ENCODE peak calls at places on chromosomes 6 and 20, in nine cellular contexts. J is ovary, Q is iris pigment epithelial cell, T is sciatic nerve, I is NCI-H748 treated with DMSO at 0.1 percent for 48 hours, P is mesothelial cell of epicardium, E is fibroblast of mammary gland, W is T-helper 17 cell, N is fibroblast of gingiva. V is an unnamed sample.

GRCh38 chr6:104936766-104937535 is 20.0 kb upstream of the LIN28B start:
- DNase-seq in W (no peak), T (no peak), J (no peak), N (no peak), E (no peak), Q (no peak), P (no peak), I (no peak), V (no peak)

GRCh38 chr20:63106108-63106764 is 99.5 kb upstream of the BHLHE23 start:
- DNase-seq in T (no peak), W (no peak), P (no peak), E (peak), J (no peak), I (no peak), Q (no peak), N (peak), V (no peak)

GRCh38 chr6:14383393-14384174 is 266.0 kb downstream of the CD83 start:
- DNase-seq in I (peak), T (no peak), J (no peak), N (no peak), Q (no peak), P (no peak), E (no peak), W (no peak), V (no peak)

GRCh38 chr6:75941509-75941908 is 131.0 kb downstream of the IMPG1 start:
- DNase-seq in P (no peak), T (no peak), I (no peak), W (no peak), J (no peak), N (no peak), Q (no peak), E (no peak), V (no peak)

GRCh38 chr20:57211406-57211805 is 55.0 kb downstream of the BMP7 start:
- DNase-seq in E (no peak), J (no peak), I (no peak), W (no peak), Q (no peak), T (no peak), P (no peak), N (no peak), V (no peak)

GRCh38 chr20:44357555-44358130 is 2.1 kb downstream of the HNF4A start:
- DNase-seq in W (no peak), Q (no peak), N (no peak), P (no peak), E (no peak), T (no peak), J (peak), I (no peak), V (no peak)

GRCh38 chr6:52391599-52391998 is 28.5 kb upstream of the EFHC1 start:
- DNase-seq in N (no peak), P (no peak), I (no peak), W (no peak), E (no peak), Q (no peak), J (no peak), T (no peak), V (no peak)

GRCh38 chr6:35970181-35970580 is 49.3 kb upstream of the SRPK1 start:
- DNase-seq in W (no peak), N (peak), P (no peak), T (no peak), E (peak), Q (peak), I (no peak), J (no peak), V (no peak)

GRCh38 chr6:153130515-153131036 is 506 bp downstream of the RGS17 start:
- DNase-seq in J (no peak), I (no peak), Q (peak), P (no peak), E (no peak), N (no peak), T (no peak), W (no peak), V (no peak)

GRCh38 chr6:66796987-66797386 is 1090.0 kb upstream of the EYS start:
- DNase-seq in Q (no peak), T (no peak), N (no peak), W (no peak), E (no peak), I (no peak), J (no peak), P (no peak), V (no peak)

GRCh38 chr20:40255368-40255767 is 433.7 kb downstream of the MAFB start:
- DNase-seq in P (no peak), N (peak), E (peak), T (no peak), I (no peak), W (no peak), Q (no peak), J (no peak), V (no peak)

GRCh38 chr6:49052901-49053300 is 410.2 kb downstream of the MMUT start:
- DNase-seq in W (no peak), J (no peak), N (no peak), I (no peak), T (no peak), E (peak), Q (no peak), P (no peak), V (no peak)

GRCh38 chr6:53302678-53303360 is 45.9 kb downstream of the ELOVL5 start:
- DNase-seq in T (no peak), I (no peak), N (peak), Q (peak), E (peak), W (no peak), J (no peak), P (no peak), V (no peak)

GRCh38 chr6:60679175-60679574 is 1606.8 kb downstream of the KHDRBS2 start:
- DNase-seq in T (no peak), J (no peak), I (no peak), N (no peak), Q (no peak), P (no peak), W (no peak), E (no peak), V (no peak)

GRCh38 chr20:59086923-59087322 is 44.3 kb upstream of the PRELID3B start:
- DNase-seq in J (no peak), P (no peak), Q (no peak), I (no peak), N (no peak), W (no peak), E (no peak), T (no peak), V (no peak)

GRCh38 chr20:63223121-63223825 is 7.3 kb upstream of the YTHDF1 start:
- DNase-seq in T (no peak), W (no peak), P (no peak), J (no peak), Q (peak), E (peak), N (no peak), I (no peak), V (no peak)

GRCh38 chr6:81362246-81362645 is 390.2 kb downstream of the TENT5A start:
- DNase-seq in P (no peak), E (peak), Q (peak), I (no peak), T (no peak), J (no peak), W (no peak), N (peak), V (no peak)

GRCh38 chr6:105982761-105983600 is 103.2 kb upstream of the PRDM1 start:
- DNase-seq in T (no peak), N (no peak), P (no peak), Q (no peak), W (no peak), E (no peak), J (no peak), I (no peak), V (no peak)

GRCh38 chr6:165662041-165662491 is 975 bp downstream of the PDE10A start:
- DNase-seq in T (no peak), J (peak), W (no peak), E (no peak), I (no peak), N (no peak), Q (peak), P (no peak), V (no peak)

V was measured in right atrium auricular region.